ENCODE peak calls at places on chromosome 11, in nine cellular contexts. G, O, N, M, X, J, D, K and Z are unnamed samples.

GRCh38 chr11:78564037-78564888 is 10.4 kb downstream of the NARS2 start:
- DNase-seq in G (peak; percentile 82), O (peak; percentile 73), N (peak; percentile 23), M (peak; percentile 84), X (no peak), J (peak; percentile 65), D (no peak), K (no peak), Z (no peak)

GRCh38 chr11:86515297-86516094 is 140.8 kb downstream of the CCDC81 start:
- DNase-seq in G (peak; percentile 74), O (no peak), N (no peak), M (no peak), X (no peak), J (peak; percentile 93), D (no peak), K (no peak), Z (no peak)

GRCh38 chr11:64294665-64295289 is 3.7 kb downstream of the KCNK4 start:
- DNase-seq in G (no peak), O (no peak), N (no peak), M (no peak), X (no peak), J (no peak), D (no peak), K (no peak), Z (no peak)

GRCh38 chr11:121792185-121792584 is 323.8 kb downstream of the BLID start:
- DNase-seq in G (no peak), O (no peak), N (no peak), M (no peak), X (no peak), J (no peak), D (no peak), K (no peak), Z (no peak)

GRCh38 chr11:122797651-122798050 is 40.6 kb upstream of the CRTAM start:
- DNase-seq in G (no peak), O (no peak), N (no peak), M (no peak), X (no peak), J (no peak), D (no peak), K (no peak), Z (no peak)

GRCh38 chr11:92168936-92169335 is 55.7 kb upstream of the FAT3 start:
- DNase-seq in G (no peak), O (no peak), N (no peak), M (no peak), X (no peak), J (no peak), D (no peak), K (no peak), Z (no peak)

GRCh38 chr11:123566852-123567251 is 87.6 kb downstream of the SCN3B start:
- DNase-seq in G (no peak), O (no peak), N (no peak), M (no peak), X (no peak), J (no peak), D (no peak), K (no peak), Z (no peak)

GRCh38 chr11:29119116-29119515 is 897.7 kb downstream of the KCNA4 start:
- DNase-seq in G (peak; percentile 32), O (no peak), N (no peak), M (no peak), X (no peak), J (no peak), D (no peak), K (no peak), Z (no peak)

GRCh38 chr11:100948936-100949335 is 180.7 kb downstream of the PGR start:
- DNase-seq in G (no peak), O (no peak), N (no peak), M (no peak), X (no peak), J (no peak), D (no peak), K (no peak), Z (no peak)

GRCh38 chr11:127888396-127888795 is 699.0 kb downstream of the ETS1 start:
- DNase-seq in G (no peak), O (no peak), N (no peak), M (no peak), X (no peak), J (no peak), D (no peak), K (no peak), Z (no peak)

GRCh38 chr11:34151916-34152845 is 46.8 kb downstream of the NAT10 start:
- DNase-seq in G (no peak), O (no peak), N (no peak), M (no peak), X (no peak), J (no peak), D (no peak), K (no peak), Z (no peak)

GRCh38 chr11:70715636-70716035 is 317.3 kb downstream of the CTTN start:
- DNase-seq in G (no peak), O (no peak), N (no peak), M (no peak), X (no peak), J (no peak), D (no peak), K (no peak), Z (no peak)

GRCh38 chr11:2466869-2467694 is 22.3 kb downstream of the KCNQ1 start:
- DNase-seq in G (no peak), O (no peak), N (no peak), M (no peak), X (peak; percentile 59), J (no peak), D (no peak), K (no peak), Z (peak; percentile 61)

GRCh38 chr11:81772161-81772560 is 961.5 kb downstream of the FAM181B start:
- DNase-seq in G (peak; percentile 73), O (no peak), N (no peak), M (peak; percentile 43), X (no peak), J (peak; percentile 62), D (no peak), K (no peak), Z (no peak)

GRCh38 chr11:44592125-44592643 is 26.7 kb downstream of the CD82 start:
- DNase-seq in G (peak; percentile 79), O (no peak), N (peak; percentile 31), M (no peak), X (peak; percentile 94), J (no peak), D (no peak), K (no peak), Z (no peak)

GRCh38 chr11:129613076-129613475 is 202.6 kb upstream of the TMEM45B start:
- DNase-seq in G (no peak), O (no peak), N (no peak), M (no peak), X (no peak), J (peak; percentile 6), D (no peak), K (no peak), Z (no peak)

DNA sequence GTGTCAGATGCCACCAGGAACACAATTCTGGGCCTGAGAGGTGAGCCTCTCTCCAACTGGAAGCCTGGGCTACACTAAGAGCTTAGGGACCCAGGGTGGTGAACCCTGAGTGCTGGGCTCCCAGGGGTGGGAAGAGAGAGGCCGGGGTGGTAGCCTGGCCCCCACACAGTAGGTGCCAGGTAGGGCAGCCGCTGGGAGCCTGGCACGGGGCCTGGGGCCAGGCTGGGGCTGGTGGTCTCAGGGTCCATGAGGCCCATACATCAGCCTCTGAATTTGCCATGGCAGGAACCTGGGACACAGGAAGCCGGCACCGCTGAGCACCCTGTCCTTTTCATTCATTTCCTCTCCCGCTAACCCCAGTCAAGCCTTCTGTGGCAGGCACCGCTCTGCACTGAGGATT is 8.5 kb downstream of the MYEOV start:
- DNase-seq in G (no peak), O (no peak), N (no peak), M (no peak), X (no peak), J (no peak), D (no peak), K (no peak), Z (no peak)
- H3K4me1 ChIP-seq in G (peaks cover 46% of the 10 kb centered on the region), O (peaks cover 26% of the 10 kb centered on the region), N (peaks cover 26% of the 10 kb centered on the region), M (no peaks in the 10 kb centered on the region), X (peaks cover 17% of the 10 kb centered on the region), J (no peaks in the 10 kb centered on the region), D (no peaks in the 10 kb centered on the region), K (peaks cover 49% of the 10 kb centered on the region), Z (peaks cover 29% of the 10 kb centered on the region)

DNA sequence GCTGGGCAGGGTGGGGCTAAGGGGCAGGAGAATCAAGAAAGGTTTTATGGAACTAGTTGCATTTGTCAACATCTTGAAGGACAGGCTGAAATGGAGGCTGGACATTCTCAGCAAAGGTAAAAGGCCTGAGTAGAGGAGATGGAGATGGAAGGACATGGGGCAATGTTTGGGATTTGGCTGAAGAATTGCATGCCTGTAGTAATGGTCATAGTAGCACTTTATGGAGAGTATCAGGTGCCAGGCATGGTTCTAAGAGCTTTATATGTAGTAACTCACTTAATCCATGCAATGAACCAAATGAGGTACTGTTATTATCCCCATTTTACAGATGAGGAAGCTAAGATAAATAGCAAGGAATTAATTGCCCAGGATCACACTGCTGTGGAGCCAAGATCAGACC is 23.9 kb downstream of the BMAL1 start:
- DNase-seq in G (no peak), O (no peak), N (no peak), M (no peak), X (no peak), J (no peak), D (no peak), K (no peak), Z (no peak)
- H3K4me1 ChIP-seq in G (no peaks in the 10 kb centered on the region), O (no peaks in the 10 kb centered on the region), N (no peaks in the 10 kb centered on the region), M (no peaks in the 10 kb centered on the region), X (peaks cover 42% of the 10 kb centered on the region), J (peaks cover 5% of the 10 kb centered on the region), D (peaks cover 11% of the 10 kb centered on the region), K (peaks cover 77% of the 10 kb centered on the region), Z (peaks cover 32% of the 10 kb centered on the region)

GRCh38 chr11:125069796-125070195 is 6.7 kb downstream of the SLC37A2 start:
- DNase-seq in G (peak; percentile 17), O (no peak), N (no peak), M (no peak), X (no peak), J (no peak), D (no peak), K (no peak), Z (no peak)
- H3K4me1 ChIP-seq in G (peaks cover 12% of the 10 kb centered on the region), O (peaks cover 45% of the 10 kb centered on the region), N (no peaks in the 10 kb centered on the region), M (no peaks in the 10 kb centered on the region), X (no peaks in the 10 kb centered on the region), J (peaks cover 7% of the 10 kb centered on the region), D (no peaks in the 10 kb centered on the region), K (no peaks in the 10 kb centered on the region), Z (no peaks in the 10 kb centered on the region)

DNA sequence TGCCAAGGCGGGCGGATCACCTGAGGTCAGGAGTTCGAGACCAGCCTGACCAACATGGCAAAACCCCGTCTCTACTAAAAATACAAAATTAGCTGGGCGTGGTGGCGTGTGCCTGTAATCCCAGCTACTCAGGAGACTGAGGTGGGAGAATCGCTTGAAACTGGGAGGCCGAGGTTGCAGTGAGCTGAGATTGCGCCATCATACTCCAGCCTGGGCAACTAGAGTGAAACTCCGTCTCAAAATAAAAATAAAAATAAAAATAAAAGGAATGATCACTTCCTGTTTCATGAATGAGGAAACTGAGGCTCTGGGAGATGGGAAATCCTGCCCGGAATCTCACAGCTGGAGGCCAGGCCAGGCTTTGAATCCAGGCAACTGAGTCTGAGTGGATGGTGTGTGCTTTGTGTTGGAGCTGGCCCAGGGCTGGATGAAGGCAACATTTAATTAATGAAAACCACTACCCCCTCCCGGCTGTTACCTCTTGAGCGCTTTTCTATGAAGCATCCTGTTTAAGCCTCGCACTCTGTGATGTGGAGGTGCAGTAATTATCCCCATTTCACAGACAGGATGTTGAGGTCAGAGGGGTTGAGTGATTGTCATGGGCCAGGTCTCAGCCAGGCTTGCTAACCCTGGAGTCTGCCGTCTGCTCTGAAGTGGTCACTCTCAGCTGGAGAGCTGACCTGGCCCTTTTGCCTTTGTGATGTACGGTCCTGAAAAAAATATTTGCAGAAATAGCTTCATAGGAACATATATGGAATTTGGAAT is 27.8 kb downstream of the LRP5 start:
- DNase-seq in G (no peak), O (peak; percentile 20), N (no peak), M (no peak), X (no peak), J (no peak), D (no peak), K (no peak), Z (no peak)
- H3K4me1 ChIP-seq in G (peaks cover 2% of the 10 kb centered on the region), O (no peaks in the 10 kb centered on the region), N (peaks cover 37% of the 10 kb centered on the region), M (peaks cover 23% of the 10 kb centered on the region), X (peaks cover 90% of the 10 kb centered on the region), J (peaks cover 2% of the 10 kb centered on the region), D (peaks cover 16% of the 10 kb centered on the region), K (peaks cover 88% of the 10 kb centered on the region), Z (peaks cover 71% of the 10 kb centered on the region)